ENCODE peak calls at places on chromosome 21, in seven cellular contexts. C is tibial nerve, V is transverse colon, Y is stomach, I is HepG2, D is K562, N is ovary. K is an unnamed sample. For H3K27me3, the result is how much of the 10 kb centered on the place peaks cover.

GRCh38 chr21:31132574-31133242 is 94.4 kb upstream of the KRTAP19-8 start:
- DNase-seq in C (no peak), V (peak), Y (no peak), I (no peak), D (no peak), N (no peak), K (no peak)

GRCh38 chr21:26041441-26042180 is 129.0 kb downstream of the APP start:
- DNase-seq in C (no peak), V (no peak), Y (no peak), I (no peak), D (no peak), N (no peak), K (no peak)

GRCh38 chr21:43805275-43805800 is 16.0 kb downstream of the RRP1 start:
- DNase-seq in C (no peak), V (peak), Y (no peak), I (no peak), D (no peak), N (no peak), K (no peak)

GRCh38 chr21:17003221-17003620 is 509.6 kb upstream of the CXADR start:
- DNase-seq in C (no peak), V (no peak), Y (no peak), I (no peak), D (no peak), N (no peak), K (no peak)

GRCh38 chr21:41133896-41134522 is 34.0 kb upstream of the BACE2 start:
- DNase-seq in C (peak), V (no peak), Y (no peak), I (peak), D (peak), N (no peak), K (no peak)

GRCh38 chr21:32826317-32827167 is 55.0 kb upstream of the PAXBP1 start:
- DNase-seq in C (peak), V (peak), Y (no peak), I (peak), D (peak), N (peak), K (no peak)

GRCh38 chr21:25503981-25504380 is 103.3 kb downstream of the MRPL39 start:
- DNase-seq in C (no peak), V (no peak), Y (no peak), I (no peak), D (no peak), N (no peak), K (no peak)

GRCh38 chr21:36022704-36023103 is 37.6 kb downstream of the SETD4 start:
- DNase-seq in C (no peak), V (no peak), Y (no peak), I (no peak), D (no peak), N (no peak), K (no peak)

GRCh38 chr21:44740721-44741120 is 29.3 kb upstream of the TSPEAR start:
- DNase-seq in C (no peak), V (no peak), Y (no peak), I (no peak), D (no peak), N (no peak), K (peak)

GRCh38 chr21:35530726-35531125 is 481.6 kb upstream of the RUNX1 start:
- DNase-seq in C (no peak), V (no peak), Y (no peak), I (no peak), D (no peak), N (no peak), K (no peak)

GRCh38 chr21:15204140-15204774 is 139.5 kb upstream of the NRIP1 start:
- DNase-seq in C (no peak), V (no peak), Y (no peak), I (no peak), D (no peak), N (no peak), K (no peak)

GRCh38 chr21:43820466-43820865 is 31.1 kb downstream of the RRP1 start:
- DNase-seq in C (no peak), V (no peak), Y (no peak), I (no peak), D (no peak), N (no peak), K (no peak)

GRCh38 chr21:33212159-33212851 is 17.4 kb upstream of the IFNAR2 start:
- DNase-seq in C (no peak), V (no peak), Y (no peak), I (no peak), D (peak), N (no peak), K (no peak)

GRCh38 chr21:16358021-16358420 is 628.2 kb downstream of the USP25 start:
- DNase-seq in C (no peak), V (no peak), Y (no peak), I (no peak), D (no peak), N (no peak), K (no peak)

GRCh38 chr21:26099610-26100219 is 70.9 kb downstream of the APP start:
- DNase-seq in C (no peak), V (no peak), Y (no peak), I (no peak), D (peak), N (no peak), K (no peak)

GRCh38 chr21:46144464-46145070 is 10.8 kb downstream of the FTCD start:
- DNase-seq in C (no peak), V (no peak), Y (no peak), I (no peak), D (no peak), N (no peak), K (no peak)
- TF ChIP-seq EP300 in C (no peak), V (no peak), Y (no peak), I (no peak), D (no peak), N (no peak), K (no peak)

GRCh38 chr21:42237161-42237560 is 18.2 kb downstream of the ABCG1 start:
- DNase-seq in C (no peak), V (no peak), Y (no peak), I (no peak), D (no peak), N (no peak), K (no peak)

GRCh38 chr21:42237577-42237976 is 18.6 kb downstream of the ABCG1 start:
- DNase-seq in C (no peak), V (no peak), Y (no peak), I (no peak), D (no peak), N (no peak), K (no peak)

GRCh38 chr21:42236014-42236413 is 17.1 kb downstream of the ABCG1 start:
- DNase-seq in C (no peak), V (no peak), Y (peak), I (no peak), D (no peak), N (peak), K (no peak)

GRCh38 chr21:42235593-42235992 is 16.7 kb downstream of the ABCG1 start:
- DNase-seq in C (no peak), V (no peak), Y (no peak), I (no peak), D (peak), N (no peak), K (no peak)

GRCh38 chr21:42236693-42237092 is 17.8 kb downstream of the ABCG1 start:
- DNase-seq in C (no peak), V (no peak), Y (no peak), I (no peak), D (no peak), N (no peak), K (no peak)
- H3K27me3 ChIP-seq in C (under half), V (under half), Y (under half), I (half or more), D (half or more), N (under half), K (under half)

DNA sequence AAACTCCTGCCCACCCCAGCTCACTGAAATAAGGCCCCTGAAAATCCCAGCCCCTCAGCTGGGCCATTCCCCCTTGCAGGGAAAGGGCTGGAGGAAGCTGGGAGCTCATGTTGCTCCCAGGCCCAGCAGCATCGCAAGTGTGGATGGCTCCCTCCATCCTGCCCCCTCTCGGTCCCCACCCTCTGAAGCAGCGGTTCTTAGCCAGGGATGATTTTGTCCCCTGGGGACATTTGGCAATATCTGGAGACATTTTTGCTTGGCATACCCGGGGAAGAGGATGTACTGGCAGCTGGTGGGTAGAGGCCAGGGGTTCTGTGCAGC is 56.8 kb downstream of the PSMG1 start:
- DNase-seq in C (no peak), V (no peak), Y (no peak), I (no peak), D (no peak), N (no peak), K (no peak)
- TF ChIP-seq CTCF in C (no peak), V (no peak), Y (no peak), I (no peak), D (no peak), N (no peak), K (no peak)

GRCh38 chr21:28268685-28269084 is 724.0 kb downstream of the LTN1 start:
- DNase-seq in C (no peak), V (no peak), Y (no peak), I (no peak), D (no peak), N (no peak), K (no peak)

GRCh38 chr21:28272272-28272992 is 720.2 kb downstream of the LTN1 start:
- DNase-seq in C (no peak), V (no peak), Y (no peak), I (no peak), D (no peak), N (no peak), K (no peak)

GRCh38 chr21:28266061-28266460 is 726.6 kb downstream of the LTN1 start:
- DNase-seq in C (no peak), V (no peak), Y (no peak), I (no peak), D (no peak), N (no peak), K (no peak)

GRCh38 chr21:28267449-28267848 is 725.2 kb downstream of the LTN1 start:
- DNase-seq in C (no peak), V (no peak), Y (no peak), I (no peak), D (no peak), N (no peak), K (no peak)

GRCh38 chr21:28269173-28269572 is 723.5 kb downstream of the LTN1 start:
- DNase-seq in C (no peak), V (no peak), Y (no peak), I (no peak), D (no peak), N (no peak), K (no peak)
- TF ChIP-seq EP300 in C (no peak), V (no peak), Y (no peak), I (no peak), D (no peak), N (no peak), K (no peak)

DNA sequence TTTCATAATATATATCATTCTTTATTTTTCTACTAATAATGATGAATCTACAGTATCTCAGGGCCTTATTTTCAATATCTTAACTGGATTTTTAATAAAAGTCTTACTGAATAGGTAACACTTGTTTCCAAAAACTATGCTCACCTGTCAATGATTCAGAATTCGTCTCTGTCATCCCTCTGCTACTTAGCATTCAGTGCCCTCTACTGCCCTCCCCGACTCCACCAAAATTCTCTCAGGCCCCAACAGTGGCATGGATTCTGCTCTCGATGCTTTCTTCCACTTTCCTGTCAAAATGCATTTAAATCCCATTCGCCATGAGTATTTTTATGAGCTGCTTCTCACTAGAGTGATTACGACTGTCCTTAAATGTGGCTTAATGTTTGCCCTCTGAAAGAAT is 10.5 kb upstream of the BACH1 start:
- DNase-seq in C (no peak), V (no peak), Y (no peak), I (no peak), D (no peak), N (no peak), K (no peak)
- H3K27me3 ChIP-seq in C (under half), V (under half), Y (under half), I (under half), D (under half), N (under half), K (under half)

K was measured in suprapubic skin.